ENCODE peak calls at places on chromosomes 3 and 15, in eight cellular contexts. Q is neural progenitor cell; O is stimulated activated naive CD8-positive, alpha-beta T cell treated with anti-CD3 and anti-CD28 coated beads, Interleukin-15, Interleukin-2, amounts not matched to agents 100 U/mL and 50 U/mL, for 24 hours; V is H54; R is NB4; K is erythroblast; D is A172; H is hepatic stellate cell. C is an unnamed sample.
A peak's percentile ranks its signal among the peaks of the same experiment; 100 is the strongest.

GRCh38 chr3:78668302-78668701 is 1099.5 kb downstream of the ROBO1 start:
- DNase-seq in Q (no peak), O (no peak), V (no peak), R (no peak), K (no peak), D (no peak), H (no peak), C (no peak)

GRCh38 chr15:80587816-80588456 is 107.2 kb upstream of the ABHD17C start:
- DNase-seq in Q (no peak), O (no peak), V (no peak), R (peak; percentile 25), K (peak; percentile 5), D (peak; percentile 34), H (no peak), C (no peak)

GRCh38 chr15:68518046-68518445 is 60.7 kb upstream of the CORO2B start:
- DNase-seq in Q (no peak), O (no peak), V (no peak), R (no peak), K (no peak), D (no peak), H (no peak), C (no peak)

GRCh38 chr3:148329481-148330220 is 368.1 kb upstream of the AGTR1 start:
- DNase-seq in Q (no peak), O (no peak), V (no peak), R (no peak), K (no peak), D (peak; percentile 11), H (no peak), C (no peak)

GRCh38 chr3:55701997-55702396 is 214.9 kb upstream of the WNT5A start:
- DNase-seq in Q (no peak), O (no peak), V (no peak), R (no peak), K (no peak), D (no peak), H (no peak), C (no peak)

GRCh38 chr15:43505723-43506122 is 11.7 kb upstream of the MAP1A start:
- DNase-seq in Q (no peak), O (no peak), V (no peak), R (no peak), K (peak; percentile 34), D (no peak), H (peak; percentile 60), C (no peak)

GRCh38 chr15:68389936-68390790 is 41.8 kb downstream of the ITGA11 start:
- DNase-seq in Q (no peak), O (no peak), V (no peak), R (peak; percentile 98), K (no peak), D (peak; percentile 76), H (peak; percentile 83), C (no peak)

GRCh38 chr3:31908391-31909097 is 72.5 kb downstream of the OSBPL10 start:
- DNase-seq in Q (no peak), O (no peak), V (no peak), R (peak; percentile 4), K (no peak), D (no peak), H (no peak), C (no peak)

GRCh38 chr3:15983693-15984092 is 185.9 kb upstream of the ANKRD28 start:
- DNase-seq in Q (no peak), O (no peak), V (no peak), R (no peak), K (no peak), D (no peak), H (no peak), C (no peak)

GRCh38 chr3:80767599-80767998 is 993.8 kb downstream of the GBE1 start:
- DNase-seq in Q (no peak), O (no peak), V (no peak), R (no peak), K (no peak), D (no peak), H (no peak), C (no peak)

GRCh38 chr3:155217591-155217990 is 75.9 kb downstream of the STRIT1 start:
- DNase-seq in Q (no peak), O (no peak), V (no peak), R (no peak), K (no peak), D (no peak), H (no peak), C (no peak)

GRCh38 chr3:12629560-12629959 is 34.4 kb downstream of the RAF1 start:
- DNase-seq in Q (no peak), O (no peak), V (no peak), R (no peak), K (peak; percentile 41), D (peak; percentile 19), H (peak; percentile 42), C (no peak)

GRCh38 chr3:188343894-188344293 is 189.9 kb downstream of the LPP start:
- DNase-seq in Q (no peak), O (no peak), V (no peak), R (no peak), K (no peak), D (no peak), H (no peak), C (no peak)

GRCh38 chr3:111493276-111493675 is 48.7 kb upstream of the CD96 start:
- DNase-seq in Q (no peak), O (no peak), V (no peak), R (no peak), K (no peak), D (no peak), H (no peak), C (no peak)

GRCh38 chr15:48828906-48829305 is 18.0 kb upstream of the CEP152 start:
- DNase-seq in Q (no peak), O (no peak), V (no peak), R (no peak), K (no peak), D (no peak), H (no peak), C (no peak)

GRCh38 chr15:62477929-62478328 is 312.8 kb upstream of the C2CD4B start:
- DNase-seq in Q (no peak), O (no peak), V (no peak), R (no peak), K (no peak), D (no peak), H (no peak), C (no peak)

GRCh38 chr3:63961891-63962290 is 49.7 kb upstream of the SCAANT1 start:
- DNase-seq in Q (no peak), O (no peak), V (no peak), R (peak; percentile 41), K (peak; percentile 76), D (peak; percentile 60), H (no peak), C (no peak)

GRCh38 chr15:98865397-98866339 is 141.9 kb downstream of the PGPEP1L start:
- DNase-seq in Q (no peak), O (peak; percentile 72), V (peak; percentile 56), R (peak; percentile 95), K (peak; percentile 87), D (peak; percentile 78), H (peak; percentile 68), C (peak; percentile 93)

GRCh38 chr3:153221748-153222162 is 59.7 kb downstream of the RAP2B start:
- DNase-seq in Q (no peak), O (peak; percentile 60), V (peak; percentile 71), R (peak; percentile 99), K (peak; percentile 50), D (peak; percentile 99), H (peak; percentile 87), C (peak; percentile 85)

GRCh38 chr3:11570789-11571495 is 72.8 kb downstream of the VGLL4 start:
- DNase-seq in Q (no peak), O (no peak), V (peak; percentile 52), R (no peak), K (no peak), D (peak; percentile 89), H (peak; percentile 69), C (no peak)

GRCh38 chr15:66742286-66742685 is 40.2 kb downstream of the SMAD6 start:
- DNase-seq in Q (no peak), O (no peak), V (no peak), R (no peak), K (no peak), D (no peak), H (no peak), C (no peak)

GRCh38 chr3:128875556-128876120 is 3.8 kb upstream of the ACAD9 start:
- DNase-seq in Q (peak; percentile 78), O (peak; percentile 72), V (no peak), R (peak; percentile 79), K (peak; percentile 69), D (peak; percentile 29), H (peak; percentile 39), C (peak; percentile 78)

GRCh38 chr3:195207731-195208130 is 63.2 kb downstream of the XXYLT1 start:
- DNase-seq in Q (no peak), O (no peak), V (no peak), R (no peak), K (no peak), D (no peak), H (no peak), C (no peak)

GRCh38 chr3:81451611-81452010 is 309.8 kb downstream of the GBE1 start:
- DNase-seq in Q (no peak), O (no peak), V (no peak), R (no peak), K (no peak), D (peak; percentile 21), H (no peak), C (no peak)

GRCh38 chr3:171663805-171664204 is 146.5 kb downstream of the PLD1 start:
- DNase-seq in Q (no peak), O (no peak), V (no peak), R (no peak), K (no peak), D (no peak), H (no peak), C (no peak)

GRCh38 chr3:125684199-125684598 is 88.9 kb upstream of the OSBPL11 start:
- DNase-seq in Q (peak; percentile 73), O (no peak), V (no peak), R (peak; percentile 43), K (peak; percentile 26), D (no peak), H (no peak), C (no peak)